ENCODE peak calls at places on chromosomes 1 and 21, in six cellular contexts. G is OCI-LY7; J is CD4-positive, alpha-beta memory T cell; C is heart left ventricle; O is left lung; S is ovary. X is an unnamed sample. For H3K9me3, the result is how much of the 10 kb centered on the place peaks cover.

GRCh38 chr1:226438007-226438406 is 30.1 kb upstream of the PARP1 start:
- DNase-seq in G (no peak), J (no peak), C (no peak), O (no peak), S (no peak), X (no peak)

GRCh38 chr1:7847599-7847998 is 5.3 kb downstream of the UTS2 start:
- DNase-seq in G (no peak), J (no peak), C (no peak), O (no peak), S (no peak), X (no peak)

GRCh38 chr1:184823080-184823479 is 68.4 kb upstream of the EDEM3 start:
- DNase-seq in G (no peak), J (no peak), C (no peak), O (no peak), S (no peak), X (no peak)

GRCh38 chr1:9233241-9233941 is 1.2 kb upstream of the H6PD start:
- DNase-seq in G (no peak), J (no peak), C (peak), O (peak), S (peak), X (no peak)

GRCh38 chr1:79633456-79633855 is 626.9 kb upstream of the ADGRL4 start:
- DNase-seq in G (no peak), J (no peak), C (no peak), O (no peak), S (no peak), X (no peak)

GRCh38 chr1:228372183-228373003 is 34.2 kb downstream of the TRIM11 start:
- DNase-seq in G (no peak), J (no peak), C (peak), O (peak), S (no peak), X (no peak)

GRCh38 chr1:234585333-234586055 is 24.5 kb downstream of the IRF2BP2 start:
- DNase-seq in G (no peak), J (no peak), C (no peak), O (no peak), S (no peak), X (no peak)

GRCh38 chr1:53060580-53060979 is 1.4 kb upstream of the PODN start:
- DNase-seq in G (no peak), J (no peak), C (no peak), O (no peak), S (no peak), X (no peak)

GRCh38 chr21:30408782-30409494 is 13.1 kb downstream of the KRTAP13-1 start:
- DNase-seq in G (no peak), J (peak), C (peak), O (peak), S (no peak), X (no peak)

GRCh38 chr1:17731460-17731859 is 23.7 kb upstream of the ACTL8 start:
- DNase-seq in G (no peak), J (no peak), C (no peak), O (no peak), S (no peak), X (no peak)

GRCh38 chr1:15426492-15427279 is 11.6 kb upstream of the CTRC start:
- DNase-seq in G (no peak), J (no peak), C (no peak), O (no peak), S (peak), X (no peak)
- H3K4me3 ChIP-seq in G (no peak), J (no peak), C (no peak), O (no peak), S (no peak), X (no peak)

DNA sequence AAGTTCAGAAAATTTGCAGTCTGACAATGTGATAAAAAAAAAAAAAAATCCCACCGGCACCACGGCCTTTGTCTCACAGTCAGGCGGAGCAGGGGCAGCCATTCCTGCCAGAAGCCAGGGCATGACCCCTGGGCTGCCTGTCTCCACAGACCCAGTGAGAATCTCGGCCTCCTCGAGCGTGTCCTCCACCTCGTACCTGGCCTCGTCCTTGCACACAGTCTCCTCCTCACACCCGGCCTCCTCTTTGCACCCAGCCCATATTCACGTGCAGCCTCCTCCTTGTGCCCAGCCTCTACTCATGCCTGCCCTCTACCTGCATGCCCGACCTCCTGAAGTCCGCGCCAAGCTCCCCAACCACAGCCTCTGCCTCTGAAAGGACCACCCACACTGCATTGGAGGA is 182.0 kb downstream of the AGBL4 start:
- DNase-seq in G (no peak), J (no peak), C (no peak), O (peak), S (no peak), X (no peak)
- H3K9me3 ChIP-seq in G (under half), J (under half), C (under half), O (half or more), S (under half), X (under half)

GRCh38 chr1:165352109-165352441 is 4.4 kb downstream of the LMX1A start:
- DNase-seq in G (no peak), J (no peak), C (no peak), O (no peak), S (no peak), X (no peak)
- H3K4me3 ChIP-seq in G (no peak), J (no peak), C (no peak), O (no peak), S (no peak), X (no peak)

DNA sequence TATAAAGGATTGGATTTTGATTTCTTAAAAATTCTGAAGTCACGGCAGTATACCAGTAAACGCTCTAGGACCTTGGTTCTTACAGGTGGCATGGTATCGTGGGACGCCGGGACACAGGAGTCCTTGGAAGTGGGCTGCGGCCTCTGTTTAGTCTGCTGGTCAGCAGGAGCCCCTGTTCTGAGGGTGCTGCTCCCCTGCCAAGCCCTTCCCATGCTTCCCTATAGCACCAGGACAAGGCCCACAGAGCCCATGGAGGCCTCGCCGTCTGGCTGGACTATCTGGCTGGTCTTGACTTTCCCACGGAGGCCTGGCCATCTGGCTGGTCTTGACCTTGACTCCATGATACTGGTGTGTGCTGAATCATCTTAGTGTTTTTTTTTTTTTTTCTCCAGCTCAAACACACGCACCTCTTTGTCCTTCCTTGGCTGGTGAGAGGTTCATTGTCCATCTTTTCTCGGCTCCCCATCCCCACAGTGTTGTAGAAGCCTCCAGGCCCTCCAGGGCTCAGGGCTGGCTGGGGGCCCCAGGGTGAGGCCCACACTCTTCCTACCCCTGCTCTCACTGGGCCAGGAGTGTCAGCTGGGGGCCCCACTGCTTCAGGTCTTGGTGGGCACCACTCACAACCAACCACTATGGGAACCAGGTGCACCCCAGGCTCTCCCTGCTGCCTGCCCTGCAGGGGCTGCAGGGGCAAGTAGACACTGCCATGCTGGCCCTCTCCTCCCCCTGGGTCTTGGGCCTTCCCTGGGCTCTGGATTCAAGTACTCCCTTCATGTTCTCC is 16.5 kb upstream of the TTC34 start:
- DNase-seq in G (no peak), J (no peak), C (peak), O (peak), S (no peak), X (no peak)
- H3K9me3 ChIP-seq in G (under half), J (under half), C (under half), O (under half), S (under half), X (under half)

X was measured in CD8-positive, alpha-beta memory T cell.